ENCODE peak calls at places on chromosomes 12 and 14, in eight cellular contexts. R, E, I, S, C, B, H and O are unnamed samples.

GRCh38 chr12:109581856-109582255 is 8.3 kb downstream of the MVK start:
- DNase-seq in R (peak; percentile 12), E (no peak), I (no peak), S (peak; percentile 94), C (no peak), B (no peak), H (peak; percentile 27), O (no peak)

GRCh38 chr14:104723651-104724406 is at the start of gene ADSS1:
- DNase-seq in R (no peak), E (peak; percentile 64), I (peak; percentile 51), S (no peak), C (peak; percentile 70), B (peak; percentile 62), H (no peak), O (peak; percentile 68)

GRCh38 chr12:112032292-112032691 is 19.1 kb downstream of the ERP29 start:
- DNase-seq in R (no peak), E (no peak), I (no peak), S (no peak), C (no peak), B (no peak), H (no peak), O (no peak)

GRCh38 chr14:69700609-69701008 is 66.3 kb upstream of the SRSF5 start:
- DNase-seq in R (no peak), E (no peak), I (no peak), S (no peak), C (no peak), B (no peak), H (no peak), O (no peak)

GRCh38 chr12:41932470-41932991 is 212.1 kb downstream of the GXYLT1 start:
- DNase-seq in R (peak; percentile 1), E (peak; percentile 52), I (peak; percentile 10), S (no peak), C (no peak), B (peak; percentile 18), H (no peak), O (peak; percentile 22)

GRCh38 chr12:66232258-66232657 is 43.2 kb downstream of the IRAK3 start:
- DNase-seq in R (no peak), E (no peak), I (no peak), S (no peak), C (no peak), B (peak; percentile 33), H (no peak), O (no peak)

GRCh38 chr14:64726585-64726890 is 22.3 kb downstream of the PLEKHG3 start:
- DNase-seq in R (no peak), E (no peak), I (peak; percentile 96), S (peak; percentile 95), C (peak; percentile 82), B (peak; percentile 54), H (peak; percentile 60), O (no peak)

GRCh38 chr14:93056166-93056839 is 59.4 kb downstream of the ITPK1 start:
- DNase-seq in R (no peak), E (no peak), I (no peak), S (no peak), C (no peak), B (no peak), H (no peak), O (peak; percentile 45)

GRCh38 chr12:30631710-30632109 is 64.0 kb downstream of the IPO8 start:
- DNase-seq in R (no peak), E (no peak), I (no peak), S (no peak), C (no peak), B (no peak), H (no peak), O (no peak)

GRCh38 chr12:46497739-46498138 is 125.2 kb upstream of the SLC38A2 start:
- DNase-seq in R (no peak), E (no peak), I (no peak), S (no peak), C (no peak), B (no peak), H (no peak), O (no peak)

GRCh38 chr12:124829008-124829707 is 34.5 kb downstream of the SCARB1 start:
- DNase-seq in R (peak; percentile 86), E (no peak), I (peak; percentile 91), S (peak; percentile 89), C (peak; percentile 84), B (no peak), H (peak; percentile 96), O (no peak)
- TF ChIP-seq CTCF in R (no peak), E (no peak), I (no peak), S (no peak), C (no peak), B (no peak), H (no peak), O (no peak)

GRCh38 chr12:4956968-4957367 is 47.3 kb downstream of the KCNA1 start:
- DNase-seq in R (no peak), E (no peak), I (no peak), S (no peak), C (no peak), B (no peak), H (no peak), O (no peak)
- TF ChIP-seq CTCF in R (no peak), E (no peak), I (no peak), S (no peak), C (no peak), B (no peak), H (no peak), O (no peak)

DNA sequence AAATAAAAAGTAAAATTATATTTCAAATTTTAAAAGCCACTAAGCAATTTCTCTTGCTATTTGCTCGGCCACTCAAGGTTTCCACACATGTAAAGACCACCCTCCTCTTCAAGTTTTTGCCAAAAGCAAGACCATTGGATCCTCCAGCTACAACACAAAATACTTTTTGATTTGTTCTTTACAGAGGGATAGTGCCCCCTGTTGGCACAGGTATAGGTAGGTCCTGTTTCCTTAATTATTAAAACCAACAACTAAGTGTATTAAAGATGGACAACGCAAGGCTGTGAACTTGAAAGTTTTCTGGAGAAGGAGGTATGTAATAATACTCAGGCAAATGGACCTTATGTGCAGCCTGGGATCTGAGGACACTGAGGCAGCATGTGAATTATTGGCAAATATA is 23.8 kb downstream of the ATP6V1D start:
- DNase-seq in R (peak; percentile 24), E (peak; percentile 12), I (peak; percentile 60), S (no peak), C (peak; percentile 15), B (peak; percentile 42), H (no peak), O (no peak)
- TF ChIP-seq CTCF in R (peak; percentile 33), E (peak; percentile 64), I (peak; percentile 90), S (peak; percentile 15), C (peak; percentile 52), B (peak; percentile 38), H (peak; percentile 60), O (no peak)

GRCh38 chr12:119156401-119156800 is 22.3 kb upstream of the HSPB8 start:
- DNase-seq in R (no peak), E (no peak), I (no peak), S (no peak), C (no peak), B (no peak), H (no peak), O (no peak)
- TF ChIP-seq CTCF in R (peak; percentile 20), E (no peak), I (no peak), S (no peak), C (no peak), B (no peak), H (peak; percentile 18), O (no peak)

GRCh38 chr14:63203618-63204406 is 431 bp upstream of the RHOJ start:
- DNase-seq in R (peak; percentile 98), E (peak; percentile 55), I (peak; percentile 53), S (peak; percentile 85), C (no peak), B (peak; percentile 11), H (peak; percentile 97), O (no peak)
- TF ChIP-seq CTCF in R (peak; percentile 31), E (peak; percentile 16), I (peak; percentile 15), S (no peak), C (no peak), B (no peak), H (peak; percentile 53), O (no peak)